ENCODE peak calls at places on chromosomes 6 and 20, in nine cellular contexts. N is mucosa of descending colon; U is GM23338; Q is psoas muscle; D is lower lobe of right lung; P is prostate gland; V is kidney; F is uterus; A is effector memory CD4-positive, alpha-beta T cell. G is an unnamed sample. For H3K36me3, the result is how much of the 10 kb centered on the place peaks cover.

GRCh38 chr20:22544462-22544861 is 39.9 kb downstream of the FOXA2 start:
- DNase-seq in N (no peak), U (no peak), Q (no peak), D (no peak), P (no peak), V (no peak), F (no peak), A (no peak), G (no peak)

GRCh38 chr20:62741191-62741676 is 32.6 kb downstream of the NTSR1 start:
- DNase-seq in N (peak), U (peak), Q (no peak), D (peak), P (no peak), V (peak), F (no peak), A (no peak), G (peak)

GRCh38 chr20:51768759-51769517 is 748 bp upstream of the ATP9A start:
- DNase-seq in N (peak), U (peak), Q (no peak), D (no peak), P (no peak), V (no peak), F (no peak), A (no peak), G (peak)

GRCh38 chr6:36368921-36369880 is 18.3 kb downstream of the ETV7 start:
- DNase-seq in N (no peak), U (no peak), Q (no peak), D (peak), P (no peak), V (no peak), F (no peak), A (no peak), G (no peak)

GRCh38 chr20:38874460-38875169 is 51.6 kb upstream of the FAM83D start:
- DNase-seq in N (no peak), U (no peak), Q (no peak), D (no peak), P (no peak), V (no peak), F (no peak), A (no peak), G (no peak)

GRCh38 chr6:111667921-111668320 is 62.2 kb upstream of the TRAF3IP2 start:
- DNase-seq in N (no peak), U (no peak), Q (no peak), D (no peak), P (no peak), V (no peak), F (no peak), A (no peak), G (no peak)

GRCh38 chr6:40313582-40313981 is 273.6 kb downstream of the LRFN2 start:
- DNase-seq in N (no peak), U (no peak), Q (no peak), D (no peak), P (no peak), V (no peak), F (no peak), A (no peak), G (no peak)

GRCh38 chr20:8147476-8147875 is 15.4 kb downstream of the PLCB1 start:
- DNase-seq in N (no peak), U (no peak), Q (no peak), D (no peak), P (no peak), V (no peak), F (no peak), A (no peak), G (no peak)

GRCh38 chr20:25511183-25511582 is 74.1 kb downstream of the NINL start:
- DNase-seq in N (no peak), U (no peak), Q (no peak), D (no peak), P (no peak), V (no peak), F (no peak), A (no peak), G (no peak)

GRCh38 chr20:25509084-25509483 is 76.2 kb downstream of the NINL start:
- DNase-seq in N (no peak), U (no peak), Q (no peak), D (no peak), P (no peak), V (peak), F (no peak), A (no peak), G (no peak)

GRCh38 chr20:25510202-25510601 is 75.1 kb downstream of the NINL start:
- DNase-seq in N (no peak), U (no peak), Q (no peak), D (no peak), P (no peak), V (peak), F (no peak), A (no peak), G (no peak)

GRCh38 chr20:25512709-25513108 is 72.6 kb downstream of the NINL start:
- DNase-seq in N (no peak), U (no peak), Q (no peak), D (no peak), P (no peak), V (no peak), F (no peak), A (no peak), G (no peak)

GRCh38 chr20:25510721-25511120 is 74.6 kb downstream of the NINL start:
- DNase-seq in N (no peak), U (no peak), Q (no peak), D (no peak), P (no peak), V (peak), F (no peak), A (no peak), G (no peak)
- H3K36me3 ChIP-seq in N (under half), U (under half), Q (under half), D (under half), P (under half), V (under half), F (under half), A (under half), G (under half)

GRCh38 chr6:7580927-7581618 is 8.9 kb upstream of the SNRNP48 start:
- DNase-seq in N (no peak), U (no peak), Q (no peak), D (no peak), P (no peak), V (no peak), F (no peak), A (no peak), G (no peak)
- H3K36me3 ChIP-seq in N (under half), U (under half), Q (under half), D (under half), P (under half), V (under half), F (under half), A (under half), G (under half)

GRCh38 chr6:33692760-33693158 is 18.7 kb downstream of the UQCC2 start:
- DNase-seq in N (peak), U (no peak), Q (peak), D (peak), P (no peak), V (peak), F (no peak), A (peak), G (no peak)
- H3K36me3 ChIP-seq in N (under half), U (under half), Q (under half), D (half or more), P (under half), V (under half), F (under half), A (under half), G (under half)

GRCh38 chr20:34294563-34294962 is 8.6 kb downstream of the AHCY start:
- DNase-seq in N (no peak), U (no peak), Q (no peak), D (no peak), P (no peak), V (no peak), F (no peak), A (no peak), G (no peak)
- H3K36me3 ChIP-seq in N (under half), U (under half), Q (half or more), D (half or more), P (under half), V (under half), F (under half), A (under half), G (under half)